ENCODE peak calls at places on chromosomes 2 and 18, in five cellular contexts. K is heart left ventricle; C is pancreas; N is CD8-positive, alpha-beta T cell; X is HepG2. L is an unnamed sample.

GRCh38 chr2:40332096-40332826 is 119.6 kb downstream of the SLC8A1 start:
- DNase-seq in K (no peak), X (no peak), C (peak), N (no peak), L (no peak)

GRCh38 chr2:119674711-119675500 is 4.1 kb upstream of the TMEM177 start:
- DNase-seq in N (no peak), C (no peak), K (no peak), X (no peak), L (no peak)

GRCh38 chr2:172701250-172701649 is 34.4 kb upstream of the RAPGEF4 start:
- DNase-seq in N (no peak), C (no peak), X (no peak), K (no peak), L (no peak)

GRCh38 chr2:221896505-221897151 is 324.5 kb upstream of the EPHA4 start:
- DNase-seq in K (peak), C (no peak), X (no peak), N (no peak), L (no peak)

GRCh38 chr2:54966165-54966819 is 84.0 kb downstream of the RTN4 start:
- DNase-seq in N (no peak), X (no peak), C (no peak), K (no peak), L (no peak)

GRCh38 chr2:172409042-172409441 is 18.3 kb upstream of the ITGA6 start:
- DNase-seq in X (no peak), C (no peak), N (no peak), K (no peak), L (no peak)

GRCh38 chr2:112623913-112624777 is 21.6 kb upstream of the SLC20A1 start:
- DNase-seq in C (no peak), K (peak), N (no peak), X (no peak), L (no peak)

GRCh38 chr2:238382381-238382781 is 44.3 kb upstream of the ASB1 start:
- DNase-seq in N (no peak), K (no peak), X (no peak), C (no peak), L (no peak)

GRCh38 chr2:29844713-29845320 is 76.6 kb downstream of the ALK start:
- DNase-seq in K (no peak), N (no peak), C (no peak), X (no peak), L (no peak)

GRCh38 chr2:195612515-195613495 is 44.2 kb upstream of the SLC39A10 start:
- DNase-seq in C (peak), N (no peak), K (no peak), X (peak), L (no peak)

GRCh38 chr2:128394004-128394730 is 75.5 kb upstream of the HS6ST1 start:
- DNase-seq in X (no peak), C (no peak), N (no peak), K (no peak), L (no peak)

GRCh38 chr18:3703732-3704176 is 253.8 kb downstream of the TGIF1 start:
- DNase-seq in K (peak), C (peak), N (no peak), X (peak), L (peak)

GRCh38 chr2:208983476-208983875 is 440.4 kb upstream of the MAP2 start:
- DNase-seq in C (no peak), N (no peak), K (no peak), X (no peak), L (no peak)

GRCh38 chr2:69578201-69578555 is 65.4 kb downstream of the AAK1 start:
- DNase-seq in C (no peak), K (no peak), X (no peak), N (no peak), L (no peak)

GRCh38 chr2:183059561-183059960 is 19.0 kb upstream of the DUSP19 start:
- DNase-seq in C (no peak), X (no peak), K (no peak), N (no peak), L (no peak)

GRCh38 chr2:221501210-221501882 is 70.8 kb downstream of the EPHA4 start:
- DNase-seq in C (no peak), N (no peak), K (no peak), X (no peak), L (no peak)

GRCh38 chr18:48904086-48904485 is 46.7 kb downstream of the SMAD7 start:
- DNase-seq in C (no peak), X (no peak), K (no peak), N (no peak), L (no peak)

GRCh38 chr18:27378396-27379094 is 193.4 kb upstream of the CHST9 start:
- DNase-seq in K (no peak), C (no peak), N (no peak), X (no peak), L (no peak)

GRCh38 chr18:24060644-24061043 is 46.1 kb downstream of the TTC39C start:
- DNase-seq in K (no peak), N (no peak), C (no peak), X (peak), L (no peak)

GRCh38 chr2:84851876-84852275 is 29.0 kb downstream of the TRABD2A start:
- DNase-seq in K (no peak), C (no peak), X (no peak), N (no peak), L (no peak)

GRCh38 chr18:63949068-63949737 is at the start of gene HMSD:
- DNase-seq in X (no peak), N (no peak), C (peak), K (peak), L (no peak)

GRCh38 chr18:65922103-65922502 is 171.3 kb downstream of the CDH7 start:
- DNase-seq in K (no peak), X (no peak), N (no peak), C (no peak), L (no peak)

GRCh38 chr2:239819974-239820555 is 205.1 kb downstream of the NDUFA10 start:
- DNase-seq in K (no peak), N (no peak), X (no peak), C (no peak), L (no peak)

GRCh38 chr2:20205069-20205468 is 19.9 kb downstream of the SDC1 start:
- DNase-seq in N (no peak), X (no peak), K (no peak), C (no peak), L (no peak)

GRCh38 chr2:7161501-7161900 is 244.3 kb downstream of the RNF144A start:
- DNase-seq in X (no peak), K (no peak), C (no peak), N (no peak), L (no peak)

GRCh38 chr2:157257312-157258252 is at the start of gene GALNT5:
- DNase-seq in C (no peak), X (no peak), N (no peak), K (peak), L (peak)

GRCh38 chr2:24429711-24430110 is 61.3 kb upstream of the NCOA1 start:
- DNase-seq in C (no peak), N (no peak), X (no peak), K (no peak), L (no peak)

GRCh38 chr2:102753563-102754159 is 8.2 kb upstream of the TMEM182 start:
- DNase-seq in N (no peak), X (peak), C (no peak), K (no peak), L (peak)

GRCh38 chr2:45169339-45170190 is 160.3 kb upstream of the SIX2 start:
- DNase-seq in N (no peak), K (no peak), C (peak), X (no peak), L (no peak)

GRCh38 chr2:73232471-73233153 is 427 bp downstream of the PRADC1 start:
- DNase-seq in X (no peak), K (no peak), C (peak), N (no peak), L (no peak)

GRCh38 chr18:54360406-54360805 is 2.7 kb downstream of the C18orf54 start:
- DNase-seq in C (no peak), N (no peak), K (no peak), X (peak), L (no peak)

GRCh38 chr2:238449909-238450417 is 23.2 kb downstream of the ASB1 start:
- DNase-seq in N (no peak), C (no peak), X (peak), K (peak), L (peak)

GRCh38 chr2:113136828-113137775 is 9.7 kb downstream of the IL1RN start:
- DNase-seq in N (no peak), X (peak), C (peak), K (no peak), L (peak)

GRCh38 chr2:105454801-105455485 is 56.1 kb upstream of the FHL2 start:
- DNase-seq in N (no peak), C (no peak), K (no peak), X (peak), L (no peak)

GRCh38 chr2:228282371-228282770 is 100.9 kb upstream of the SPHKAP start:
- DNase-seq in C (no peak), X (no peak), N (no peak), K (no peak), L (no peak)

GRCh38 chr2:46306988-46307655 is 9.9 kb downstream of the EPAS1 start:
- DNase-seq in K (peak), N (no peak), C (no peak), X (peak), L (no peak)

GRCh38 chr2:107412981-107413380 is 413.7 kb upstream of the RGPD4 start:
- DNase-seq in X (no peak), K (no peak), C (no peak), N (no peak), L (no peak)
- H3K27ac ChIP-seq in X (no peak), K (no peak), C (no peak), N (no peak), L (no peak)

DNA sequence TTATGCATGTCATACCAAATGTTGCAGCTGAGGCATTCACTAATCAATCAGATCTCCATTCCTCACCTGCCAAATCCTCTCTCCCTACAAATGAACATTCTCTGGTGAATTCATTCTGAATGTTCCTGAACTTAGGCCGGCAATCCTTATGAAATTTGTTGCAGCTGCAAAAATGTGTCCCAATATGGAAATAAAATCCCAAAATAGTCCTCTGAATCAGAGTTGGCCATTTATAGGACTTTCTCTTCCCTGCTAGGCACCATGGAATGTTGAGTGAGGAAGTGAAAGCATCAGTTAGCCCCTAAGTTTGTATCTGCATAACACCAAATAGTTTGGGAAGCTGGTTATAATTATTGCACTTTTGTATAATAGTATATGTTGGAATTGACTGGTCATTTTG is 25.6 kb downstream of the GCA start:
- DNase-seq in C (no peak), N (no peak), X (no peak), K (no peak), L (no peak)
- H3K27ac ChIP-seq in C (no peak), N (no peak), X (no peak), K (no peak), L (no peak)

GRCh38 chr2:216619411-216620393 is 13.5 kb upstream of the IGFBP2 start:
- DNase-seq in K (no peak), X (peak), C (no peak), N (no peak), L (no peak)
- H3K27ac ChIP-seq in K (no peak), X (no peak), C (peak), N (no peak), L (peak)

GRCh38 chr2:3649581-3649980 is 8.4 kb upstream of the ALLC start:
- DNase-seq in C (no peak), N (no peak), X (no peak), K (peak), L (no peak)

GRCh38 chr2:3648652-3649177 is 9.3 kb upstream of the ALLC start:
- DNase-seq in K (no peak), X (no peak), C (no peak), N (no peak), L (no peak)

GRCh38 chr2:3647831-3648651 is 10.0 kb upstream of the ALLC start:
- DNase-seq in N (no peak), C (no peak), X (no peak), K (peak), L (no peak)

GRCh38 chr2:3651686-3652516 is 6.1 kb upstream of the ALLC start:
- DNase-seq in N (peak), C (peak), X (peak), K (peak), L (peak)

GRCh38 chr2:3650140-3650944 is 7.7 kb upstream of the ALLC start:
- DNase-seq in K (peak), X (no peak), N (no peak), C (no peak), L (no peak)
- H3K27ac ChIP-seq in K (no peak), X (no peak), N (no peak), C (no peak), L (no peak)

GRCh38 chr2:43240762-43241150 is 14.3 kb upstream of the ZFP36L2 start:
- DNase-seq in K (no peak), X (no peak), N (no peak), C (no peak), L (no peak)

GRCh38 chr2:43241558-43241957 is 15.2 kb upstream of the ZFP36L2 start:
- DNase-seq in K (no peak), N (no peak), C (no peak), X (no peak), L (no peak)

GRCh38 chr2:43238176-43238575 is 11.8 kb upstream of the ZFP36L2 start:
- DNase-seq in K (no peak), N (no peak), X (no peak), C (no peak), L (no peak)

GRCh38 chr2:43238813-43239212 is 12.4 kb upstream of the ZFP36L2 start:
- DNase-seq in K (no peak), C (no peak), N (no peak), X (no peak), L (no peak)

GRCh38 chr2:43239981-43240761 is 13.8 kb upstream of the ZFP36L2 start:
- DNase-seq in C (no peak), N (no peak), K (no peak), X (no peak), L (no peak)
- H3K27ac ChIP-seq in C (peak), N (no peak), K (peak), X (no peak), L (no peak)

GRCh38 chr2:109123586-109124201 is 5.3 kb upstream of the SH3RF3 start:
- DNase-seq in C (no peak), N (no peak), X (no peak), K (no peak), L (no peak)

GRCh38 chr2:109124982-109125594 is 3.9 kb upstream of the SH3RF3 start:
- DNase-seq in X (no peak), K (no peak), N (no peak), C (no peak), L (no peak)

GRCh38 chr2:109126501-109126860 is 2.5 kb upstream of the SH3RF3 start:
- DNase-seq in K (no peak), C (no peak), N (no peak), X (no peak), L (no peak)

GRCh38 chr2:109127556-109127955 is 1.4 kb upstream of the SH3RF3 start:
- DNase-seq in C (no peak), K (no peak), N (no peak), X (no peak), L (no peak)

DNA sequence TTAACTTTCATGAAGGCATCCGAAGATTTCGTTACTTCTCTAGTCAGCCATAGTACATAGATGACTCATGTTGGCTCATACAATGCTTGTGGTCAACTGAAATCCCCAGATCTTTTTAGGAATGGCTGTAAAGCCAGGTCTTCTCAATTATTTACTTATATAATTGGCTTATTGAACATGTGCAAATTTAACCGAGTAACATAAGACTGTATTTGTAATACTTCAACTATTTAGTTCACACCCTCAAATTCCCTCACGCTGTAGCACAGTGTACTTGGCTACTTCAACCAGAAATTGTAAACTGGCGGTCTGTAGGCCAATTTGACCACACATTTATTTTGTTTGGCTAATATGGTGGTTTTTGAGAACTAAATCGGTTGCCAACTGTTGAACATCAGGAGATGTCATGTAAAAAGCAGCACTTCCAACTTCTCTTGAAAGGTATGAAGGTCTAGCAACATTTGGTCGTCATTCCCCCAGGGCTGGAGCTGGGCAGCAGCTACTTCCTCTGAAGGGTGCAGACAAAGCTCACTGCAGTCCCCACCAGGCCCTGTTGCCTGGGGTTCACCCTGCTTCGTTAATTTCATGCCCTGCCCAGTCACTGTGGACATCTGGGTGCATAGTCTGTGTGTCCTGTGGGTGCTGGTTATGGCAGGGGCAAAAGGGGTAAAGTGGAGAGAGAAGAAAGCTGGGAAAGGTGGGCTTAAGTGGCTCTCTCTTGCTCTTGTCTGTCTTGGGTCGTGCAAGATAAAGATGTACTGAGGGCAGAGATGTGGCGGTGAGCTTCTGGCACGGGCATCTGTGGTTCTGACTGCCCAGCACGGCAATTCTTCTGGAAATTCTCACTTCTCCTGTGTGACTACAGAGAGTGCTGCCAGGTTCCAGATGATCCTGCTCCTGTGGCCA is 3.2 kb upstream of the SH3RF3 start:
- DNase-seq in N (no peak), K (no peak), C (no peak), X (peak), L (no peak)
- H3K27ac ChIP-seq in N (no peak), K (no peak), C (no peak), X (no peak), L (no peak)

GRCh38 chr2:27572998-27573429 is 9.8 kb upstream of the ZNF512 start:
- DNase-seq in K (no peak), N (no peak), C (no peak), X (no peak), L (no peak)
- H3K27ac ChIP-seq in K (no peak), N (no peak), C (no peak), X (no peak), L (no peak)

L was measured in prostate gland.